ENCODE peak calls at places on chromosomes 7 and 10, in nine cellular contexts. P is right lobe of liver, N is IMR-90, V is thoracic aorta, H is stomach, R is upper lobe of left lung, D is PC-3, Z is GM23338, Q is cardiac muscle cell. T is an unnamed sample.

GRCh38 chr7:122546496-122546895 is 152.4 kb downstream of the RNF133 start:
- DNase-seq in D (no peak), H (no peak), N (no peak), V (no peak), P (peak; percentile 44), Q (no peak), Z (no peak), R (no peak), T (no peak)

GRCh38 chr7:73701357-73701995 is 18.0 kb downstream of the STX1A start:
- DNase-seq in D (peak; percentile 52), P (no peak), Z (peak; percentile 94), V (no peak), N (peak; percentile 33), H (no peak), Q (peak; percentile 48), R (no peak), T (no peak)

GRCh38 chr10:130686680-130687300 is 550.6 kb downstream of the GLRX3 start:
- DNase-seq in D (peak; percentile 1), P (no peak), Z (peak; percentile 36), N (no peak), H (no peak), V (no peak), R (no peak), Q (peak; percentile 57), T (no peak)

GRCh38 chr7:70704921-70705346 is 427.0 kb upstream of the GALNT17 start:
- DNase-seq in D (no peak), V (no peak), N (no peak), H (no peak), P (no peak), Q (no peak), Z (no peak), R (no peak), T (no peak)

GRCh38 chr10:49075743-49076142 is 39.6 kb downstream of the VSTM4 start:
- DNase-seq in Q (no peak), V (no peak), D (no peak), R (no peak), P (no peak), N (no peak), Z (no peak), H (no peak), T (no peak)

GRCh38 chr7:2689951-2690705 is 2.1 kb downstream of the AMZ1 start:
- DNase-seq in D (no peak), V (no peak), R (no peak), Q (no peak), H (no peak), Z (no peak), P (no peak), N (peak; percentile 53), T (no peak)

GRCh38 chr10:43233601-43234430 is 33.0 kb downstream of the RASGEF1A start:
- DNase-seq in P (peak; percentile 33), Q (no peak), N (no peak), H (no peak), D (no peak), R (peak; percentile 11), V (no peak), Z (no peak), T (no peak)

GRCh38 chr10:52688906-52689305 is 83.7 kb downstream of the MBL2 start:
- DNase-seq in V (no peak), Z (no peak), N (no peak), H (no peak), R (no peak), Q (no peak), P (no peak), D (peak; percentile 95), T (no peak)

GRCh38 chr10:514137-514671 is 175.3 kb downstream of the DIP2C start:
- DNase-seq in V (peak; percentile 19), N (no peak), Q (no peak), Z (no peak), R (peak; percentile 75), D (no peak), P (no peak), H (peak; percentile 73), T (no peak)

GRCh38 chr10:86673827-86674581 is 5.7 kb downstream of the LDB3 start:
- DNase-seq in N (no peak), Q (no peak), V (no peak), D (no peak), H (no peak), P (no peak), R (no peak), Z (no peak), T (no peak)

GRCh38 chr10:120414946-120415345 is 42.1 kb upstream of the PLPP4 start:
- DNase-seq in V (no peak), N (no peak), D (no peak), P (no peak), H (no peak), Q (no peak), Z (no peak), R (no peak), T (no peak)

GRCh38 chr7:41125343-41125742 is 577.5 kb downstream of the INHBA start:
- DNase-seq in V (no peak), Q (no peak), N (no peak), H (no peak), P (no peak), Z (no peak), R (no peak), D (peak; percentile 84), T (no peak)

GRCh38 chr10:421170-421569 is 268.3 kb downstream of the DIP2C start:
- DNase-seq in Q (no peak), Z (no peak), P (no peak), H (no peak), V (no peak), R (no peak), D (no peak), N (no peak), T (no peak)

GRCh38 chr10:48511855-48512191 is 93.0 kb downstream of the ARHGAP22 start:
- DNase-seq in H (peak; percentile 13), D (peak; percentile 12), R (no peak), Q (no peak), P (peak; percentile 33), N (no peak), V (no peak), Z (no peak), T (no peak)

DNA sequence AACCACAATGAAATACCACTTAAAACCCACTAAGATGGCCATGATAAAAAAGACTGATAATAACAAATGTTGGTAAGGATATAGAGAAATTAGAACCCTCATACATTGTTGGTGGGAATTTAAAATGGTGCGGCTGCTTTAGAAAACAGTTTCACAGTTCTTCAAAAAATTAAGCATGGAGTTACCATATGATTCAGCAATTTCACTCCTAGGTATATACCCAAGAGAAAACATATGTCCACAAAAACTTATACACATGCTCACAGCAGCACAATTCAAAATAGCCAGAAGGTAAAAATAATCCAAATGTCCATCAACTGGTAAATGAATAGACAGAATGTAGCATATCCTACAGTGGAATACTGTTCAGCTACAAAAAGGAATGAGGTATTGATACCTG is 30.0 kb downstream of the ATXN7L1 start:
- DNase-seq in H (no peak), V (no peak), N (no peak), Q (no peak), P (no peak), Z (no peak), R (no peak), D (no peak), T (no peak)
- H3K4me3 ChIP-seq in H (no peak overlapping the region), V (no peak overlapping the region), N (no peak overlapping the region), Q (no peak overlapping the region), P (no peak overlapping the region), Z (no peak overlapping the region), R (no peak overlapping the region), D (no peak overlapping the region), T (no peak overlapping the region)

GRCh38 chr7:113636727-113637421 is 281.9 kb downstream of the PPP1R3A start:
- DNase-seq in Z (no peak), P (no peak), N (peak; percentile 67), Q (no peak), D (peak; percentile 41), H (no peak), R (no peak), V (no peak), T (no peak)

GRCh38 chr7:113635492-113635891 is 283.3 kb downstream of the PPP1R3A start:
- DNase-seq in D (no peak), V (no peak), N (no peak), Z (no peak), R (no peak), Q (no peak), H (no peak), P (no peak), T (no peak)

GRCh38 chr7:113639221-113639620 is 279.6 kb downstream of the PPP1R3A start:
- DNase-seq in D (no peak), P (no peak), Q (no peak), R (no peak), N (no peak), Z (no peak), H (no peak), V (no peak), T (no peak)
- H3K27ac ChIP-seq in D (no peak overlapping the region), P (no peak overlapping the region), Q (no peak overlapping the region), R (no peak overlapping the region), N (no peak overlapping the region), Z (no peak overlapping the region), H (no peak overlapping the region), V (no peak overlapping the region), T (peak overlapping the region; percentile 92)

GRCh38 chr10:93468532-93469213 is 13.5 kb downstream of the MYOF start:
- DNase-seq in R (no peak), P (no peak), Q (no peak), V (no peak), H (no peak), Z (no peak), N (peak; percentile 94), D (peak; percentile 93), T (peak; percentile 75)
- H3K4me3 ChIP-seq in R (no peak overlapping the region), P (no peak overlapping the region), Q (no peak overlapping the region), V (no peak overlapping the region), H (no peak overlapping the region), Z (no peak overlapping the region), N (no peak overlapping the region), D (peak overlapping the region; percentile 46), T (no peak overlapping the region)

DNA sequence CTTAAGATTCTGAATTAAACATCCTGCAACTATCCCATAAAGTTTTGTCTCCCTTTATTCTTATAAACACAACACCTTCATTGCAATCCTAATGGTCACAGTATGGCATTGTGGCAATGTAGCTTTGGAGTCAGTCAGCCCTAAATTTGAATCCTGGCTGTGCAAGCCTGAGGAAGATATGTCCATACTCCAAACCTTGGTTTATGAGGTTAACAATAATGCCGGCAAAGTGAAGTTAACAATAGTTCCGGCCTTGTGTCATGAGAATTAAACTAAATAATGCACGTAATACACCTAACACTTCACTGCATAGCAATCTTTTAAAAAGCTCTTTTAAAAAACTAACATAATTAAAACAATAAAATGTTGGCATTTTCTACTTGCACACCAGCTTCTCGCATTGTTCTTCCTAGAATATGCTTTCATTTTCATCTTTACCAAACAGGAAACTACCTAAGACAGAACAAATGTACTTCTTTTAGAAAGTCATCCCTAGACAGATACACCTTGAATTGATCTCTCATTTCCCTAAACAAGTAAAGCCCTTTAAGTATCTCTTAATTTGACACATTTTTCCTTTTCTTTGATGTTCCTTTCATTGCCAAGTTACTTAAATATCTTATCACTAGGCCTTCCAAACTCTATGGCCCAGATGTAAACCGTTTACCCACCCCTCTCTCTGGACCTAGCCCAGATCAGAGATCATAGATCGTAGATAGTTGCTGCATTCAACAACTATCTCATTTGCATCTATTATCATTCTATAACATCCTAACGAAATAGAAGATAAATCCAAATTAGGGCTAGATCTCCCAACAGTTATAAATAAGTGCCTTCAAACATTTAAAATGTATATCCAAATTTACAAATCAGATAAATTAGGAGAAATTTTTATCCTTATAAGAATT is 66.7 kb downstream of the CREB3L2 start:
- DNase-seq in D (no peak), N (no peak), Z (no peak), H (no peak), Q (no peak), V (no peak), P (no peak), R (no peak), T (no peak)
- H3K27ac ChIP-seq in D (no peak overlapping the region), N (no peak overlapping the region), Z (no peak overlapping the region), H (peak overlapping the region; percentile 16), Q (peak overlapping the region; percentile 72), V (peak overlapping the region; percentile 84), P (no peak overlapping the region), R (peak overlapping the region; percentile 38), T (peak overlapping the region; percentile 78)

GRCh38 chr7:145557805-145558204 is 558.8 kb upstream of the CNTNAP2 start:
- DNase-seq in H (no peak), V (no peak), D (no peak), Q (no peak), Z (no peak), N (no peak), R (peak; percentile 16), P (no peak), T (no peak)
- H3K4me3 ChIP-seq in H (no peak overlapping the region), V (no peak overlapping the region), D (no peak overlapping the region), Q (no peak overlapping the region), Z (no peak overlapping the region), N (no peak overlapping the region), R (no peak overlapping the region), P (no peak overlapping the region), T (no peak overlapping the region)

T was measured in RWPE2.